ENCODE peak calls at places on chromosomes 5 and 9, in seven cellular contexts. One of them, this sample, is unnamed.

GRCh38 chr5:137142371-137143243 is 356.5 kb downstream of the SPOCK1 start:
- DNase-seq in NCI-H1694: no peak
- DNase-seq in Right ventricle myocardium superior: peak
- DNase-seq in fibroblast of pulmonary artery: peak
- DNase-seq in T-helper 1 cell: no peak
- DNase-seq in activated naive CD4-positive, alpha-beta T cell treated with Interleukin-2 at 50 U/mL for 16 hours: no peak
- DNase-seq in mucosa of descending colon: peak
- DNase-seq in this sample: peak

GRCh38 chr5:121752149-121752548 is 99.5 kb upstream of the FTMT start:
- DNase-seq in NCI-H1694: no peak
- DNase-seq in Right ventricle myocardium superior: no peak
- DNase-seq in fibroblast of pulmonary artery: no peak
- DNase-seq in T-helper 1 cell: no peak
- DNase-seq in activated naive CD4-positive, alpha-beta T cell treated with Interleukin-2 at 50 U/mL for 16 hours: no peak
- DNase-seq in mucosa of descending colon: no peak
- DNase-seq in this sample: no peak

GRCh38 chr5:134545070-134545868 is 19.8 kb downstream of the JADE2 start:
- DNase-seq in NCI-H1694: no peak
- DNase-seq in Right ventricle myocardium superior: peak
- DNase-seq in fibroblast of pulmonary artery: peak
- DNase-seq in T-helper 1 cell: peak
- DNase-seq in activated naive CD4-positive, alpha-beta T cell treated with Interleukin-2 at 50 U/mL for 16 hours: peak
- DNase-seq in mucosa of descending colon: peak
- DNase-seq in this sample: peak

GRCh38 chr9:128912270-128912853 is 8.4 kb upstream of the PHYHD1 start:
- DNase-seq in NCI-H1694: no peak
- DNase-seq in Right ventricle myocardium superior: no peak
- DNase-seq in fibroblast of pulmonary artery: peak
- DNase-seq in T-helper 1 cell: no peak
- DNase-seq in activated naive CD4-positive, alpha-beta T cell treated with Interleukin-2 at 50 U/mL for 16 hours: peak
- DNase-seq in mucosa of descending colon: no peak
- DNase-seq in this sample: no peak

GRCh38 chr9:22374021-22374420 is 72.6 kb upstream of the DMRTA1 start:
- DNase-seq in NCI-H1694: peak
- DNase-seq in Right ventricle myocardium superior: no peak
- DNase-seq in fibroblast of pulmonary artery: no peak
- DNase-seq in T-helper 1 cell: no peak
- DNase-seq in activated naive CD4-positive, alpha-beta T cell treated with Interleukin-2 at 50 U/mL for 16 hours: no peak
- DNase-seq in mucosa of descending colon: no peak
- DNase-seq in this sample: no peak

GRCh38 chr9:125971895-125972729 is 224.9 kb downstream of the PBX3 start:
- DNase-seq in NCI-H1694: no peak
- DNase-seq in Right ventricle myocardium superior: no peak
- DNase-seq in fibroblast of pulmonary artery: no peak
- DNase-seq in T-helper 1 cell: no peak
- DNase-seq in activated naive CD4-positive, alpha-beta T cell treated with Interleukin-2 at 50 U/mL for 16 hours: no peak
- DNase-seq in mucosa of descending colon: no peak
- DNase-seq in this sample: no peak

GRCh38 chr5:40547557-40547956 is 132.2 kb upstream of the PTGER4 start:
- DNase-seq in NCI-H1694: no peak
- DNase-seq in Right ventricle myocardium superior: no peak
- DNase-seq in fibroblast of pulmonary artery: no peak
- DNase-seq in T-helper 1 cell: no peak
- DNase-seq in activated naive CD4-positive, alpha-beta T cell treated with Interleukin-2 at 50 U/mL for 16 hours: no peak
- DNase-seq in mucosa of descending colon: no peak
- DNase-seq in this sample: no peak

GRCh38 chr5:139403787-139404483 is at the start of gene SPATA24:
- DNase-seq in NCI-H1694: peak
- DNase-seq in Right ventricle myocardium superior: peak
- DNase-seq in fibroblast of pulmonary artery: peak
- DNase-seq in T-helper 1 cell: peak
- DNase-seq in activated naive CD4-positive, alpha-beta T cell treated with Interleukin-2 at 50 U/mL for 16 hours: peak
- DNase-seq in mucosa of descending colon: peak
- DNase-seq in this sample: peak

GRCh38 chr5:170522211-170523128 is 18.6 kb downstream of the KCNIP1 start:
- DNase-seq in NCI-H1694: peak
- DNase-seq in Right ventricle myocardium superior: no peak
- DNase-seq in fibroblast of pulmonary artery: no peak
- DNase-seq in T-helper 1 cell: no peak
- DNase-seq in activated naive CD4-positive, alpha-beta T cell treated with Interleukin-2 at 50 U/mL for 16 hours: no peak
- DNase-seq in mucosa of descending colon: no peak
- DNase-seq in this sample: no peak

GRCh38 chr9:135796784-135797462 is 94.9 kb downstream of the KCNT1 start:
- DNase-seq in NCI-H1694: peak
- DNase-seq in Right ventricle myocardium superior: no peak
- DNase-seq in fibroblast of pulmonary artery: no peak
- DNase-seq in T-helper 1 cell: no peak
- DNase-seq in activated naive CD4-positive, alpha-beta T cell treated with Interleukin-2 at 50 U/mL for 16 hours: no peak
- DNase-seq in mucosa of descending colon: no peak
- DNase-seq in this sample: peak

GRCh38 chr5:143248822-143249579 is 154.5 kb downstream of the NR3C1 start:
- DNase-seq in NCI-H1694: no peak
- DNase-seq in Right ventricle myocardium superior: no peak
- DNase-seq in fibroblast of pulmonary artery: peak
- DNase-seq in T-helper 1 cell: no peak
- DNase-seq in activated naive CD4-positive, alpha-beta T cell treated with Interleukin-2 at 50 U/mL for 16 hours: no peak
- DNase-seq in mucosa of descending colon: no peak
- DNase-seq in this sample: no peak

GRCh38 chr5:124480022-124480421 is 266.4 kb downstream of the ZNF608 start:
- DNase-seq in NCI-H1694: no peak
- DNase-seq in Right ventricle myocardium superior: no peak
- DNase-seq in fibroblast of pulmonary artery: no peak
- DNase-seq in T-helper 1 cell: no peak
- DNase-seq in activated naive CD4-positive, alpha-beta T cell treated with Interleukin-2 at 50 U/mL for 16 hours: no peak
- DNase-seq in mucosa of descending colon: no peak
- DNase-seq in this sample: no peak

GRCh38 chr5:40622463-40623252 is 57.1 kb upstream of the PTGER4 start:
- DNase-seq in NCI-H1694: no peak
- DNase-seq in Right ventricle myocardium superior: no peak
- DNase-seq in fibroblast of pulmonary artery: no peak
- DNase-seq in T-helper 1 cell: no peak
- DNase-seq in activated naive CD4-positive, alpha-beta T cell treated with Interleukin-2 at 50 U/mL for 16 hours: no peak
- DNase-seq in mucosa of descending colon: no peak
- DNase-seq in this sample: no peak

GRCh38 chr9:27865031-27865438 is 291.8 kb upstream of the C9orf72 start:
- DNase-seq in NCI-H1694: no peak
- DNase-seq in Right ventricle myocardium superior: no peak
- DNase-seq in fibroblast of pulmonary artery: peak
- DNase-seq in T-helper 1 cell: no peak
- DNase-seq in activated naive CD4-positive, alpha-beta T cell treated with Interleukin-2 at 50 U/mL for 16 hours: no peak
- DNase-seq in mucosa of descending colon: no peak
- DNase-seq in this sample: no peak

GRCh38 chr9:5440426-5440825 is 2.7 kb upstream of the PLGRKT start:
- DNase-seq in NCI-H1694: no peak
- DNase-seq in Right ventricle myocardium superior: no peak
- DNase-seq in fibroblast of pulmonary artery: no peak
- DNase-seq in T-helper 1 cell: no peak
- DNase-seq in activated naive CD4-positive, alpha-beta T cell treated with Interleukin-2 at 50 U/mL for 16 hours: no peak
- DNase-seq in mucosa of descending colon: no peak
- DNase-seq in this sample: no peak

GRCh38 chr5:112628219-112628618 is 109.5 kb upstream of the APC start:
- DNase-seq in NCI-H1694: no peak
- DNase-seq in Right ventricle myocardium superior: no peak
- DNase-seq in fibroblast of pulmonary artery: no peak
- DNase-seq in T-helper 1 cell: no peak
- DNase-seq in activated naive CD4-positive, alpha-beta T cell treated with Interleukin-2 at 50 U/mL for 16 hours: no peak
- DNase-seq in mucosa of descending colon: no peak
- DNase-seq in this sample: no peak

GRCh38 chr5:59335544-59335943 is 558.0 kb downstream of the PDE4D start:
- DNase-seq in NCI-H1694: no peak
- DNase-seq in Right ventricle myocardium superior: no peak
- DNase-seq in fibroblast of pulmonary artery: no peak
- DNase-seq in T-helper 1 cell: no peak
- DNase-seq in activated naive CD4-positive, alpha-beta T cell treated with Interleukin-2 at 50 U/mL for 16 hours: no peak
- DNase-seq in mucosa of descending colon: no peak
- DNase-seq in this sample: no peak

GRCh38 chr5:140821375-140822280 is at the start of gene PCDHA5:
- DNase-seq in NCI-H1694: no peak
- DNase-seq in Right ventricle myocardium superior: peak
- DNase-seq in fibroblast of pulmonary artery: peak
- DNase-seq in T-helper 1 cell: no peak
- DNase-seq in activated naive CD4-positive, alpha-beta T cell treated with Interleukin-2 at 50 U/mL for 16 hours: no peak
- DNase-seq in mucosa of descending colon: peak
- DNase-seq in this sample: peak

GRCh38 chr5:144468542-144468941 is 297.9 kb downstream of the KCTD16 start:
- DNase-seq in NCI-H1694: peak
- DNase-seq in Right ventricle myocardium superior: no peak
- DNase-seq in fibroblast of pulmonary artery: no peak
- DNase-seq in T-helper 1 cell: no peak
- DNase-seq in activated naive CD4-positive, alpha-beta T cell treated with Interleukin-2 at 50 U/mL for 16 hours: no peak
- DNase-seq in mucosa of descending colon: no peak
- DNase-seq in this sample: no peak

GRCh38 chr5:131148835-131149234 is 16.2 kb downstream of the HINT1 start:
- DNase-seq in NCI-H1694: no peak
- DNase-seq in Right ventricle myocardium superior: no peak
- DNase-seq in fibroblast of pulmonary artery: no peak
- DNase-seq in T-helper 1 cell: no peak
- DNase-seq in activated naive CD4-positive, alpha-beta T cell treated with Interleukin-2 at 50 U/mL for 16 hours: no peak
- DNase-seq in mucosa of descending colon: no peak
- DNase-seq in this sample: no peak

GRCh38 chr5:84069608-84070179 is 315.0 kb downstream of the EDIL3 start:
- DNase-seq in NCI-H1694: no peak
- DNase-seq in Right ventricle myocardium superior: no peak
- DNase-seq in fibroblast of pulmonary artery: no peak
- DNase-seq in T-helper 1 cell: no peak
- DNase-seq in activated naive CD4-positive, alpha-beta T cell treated with Interleukin-2 at 50 U/mL for 16 hours: no peak
- DNase-seq in mucosa of descending colon: no peak
- DNase-seq in this sample: no peak

GRCh38 chr5:168047669-168048111 is 243.8 kb upstream of the WWC1 start:
- DNase-seq in NCI-H1694: peak
- DNase-seq in Right ventricle myocardium superior: peak
- DNase-seq in fibroblast of pulmonary artery: no peak
- DNase-seq in T-helper 1 cell: no peak
- DNase-seq in activated naive CD4-positive, alpha-beta T cell treated with Interleukin-2 at 50 U/mL for 16 hours: no peak
- DNase-seq in mucosa of descending colon: no peak
- DNase-seq in this sample: peak

GRCh38 chr5:150075233-150075632 is 11.1 kb downstream of the CSF1R start:
- DNase-seq in NCI-H1694: no peak
- DNase-seq in Right ventricle myocardium superior: no peak
- DNase-seq in fibroblast of pulmonary artery: no peak
- DNase-seq in T-helper 1 cell: no peak
- DNase-seq in activated naive CD4-positive, alpha-beta T cell treated with Interleukin-2 at 50 U/mL for 16 hours: no peak
- DNase-seq in mucosa of descending colon: no peak
- DNase-seq in this sample: no peak

GRCh38 chr9:94140791-94141790 is 56.8 kb downstream of the PTPDC1 start:
- DNase-seq in NCI-H1694: no peak
- DNase-seq in Right ventricle myocardium superior: no peak
- DNase-seq in fibroblast of pulmonary artery: peak
- DNase-seq in T-helper 1 cell: no peak
- DNase-seq in activated naive CD4-positive, alpha-beta T cell treated with Interleukin-2 at 50 U/mL for 16 hours: no peak
- DNase-seq in mucosa of descending colon: no peak
- DNase-seq in this sample: no peak

GRCh38 chr5:175444060-175444904 is at the start of gene DRD1:
- DNase-seq in NCI-H1694: no peak
- DNase-seq in Right ventricle myocardium superior: peak
- DNase-seq in fibroblast of pulmonary artery: peak
- DNase-seq in T-helper 1 cell: peak
- DNase-seq in activated naive CD4-positive, alpha-beta T cell treated with Interleukin-2 at 50 U/mL for 16 hours: peak
- DNase-seq in mucosa of descending colon: peak
- DNase-seq in this sample: peak

GRCh38 chr5:120564013-120564412 is 99.9 kb downstream of the PRR16 start:
- DNase-seq in NCI-H1694: no peak
- DNase-seq in Right ventricle myocardium superior: no peak
- DNase-seq in fibroblast of pulmonary artery: no peak
- DNase-seq in T-helper 1 cell: no peak
- DNase-seq in activated naive CD4-positive, alpha-beta T cell treated with Interleukin-2 at 50 U/mL for 16 hours: no peak
- DNase-seq in mucosa of descending colon: no peak
- DNase-seq in this sample: no peak

GRCh38 chr5:36156124-36156601 is 4.3 kb downstream of the SKP2 start:
- DNase-seq in NCI-H1694: peak
- DNase-seq in Right ventricle myocardium superior: no peak
- DNase-seq in fibroblast of pulmonary artery: peak
- DNase-seq in T-helper 1 cell: no peak
- DNase-seq in activated naive CD4-positive, alpha-beta T cell treated with Interleukin-2 at 50 U/mL for 16 hours: no peak
- DNase-seq in mucosa of descending colon: no peak
- DNase-seq in this sample: no peak

GRCh38 chr5:177328545-177329231 is 17.0 kb upstream of the MXD3 start:
- DNase-seq in NCI-H1694: no peak
- DNase-seq in Right ventricle myocardium superior: no peak
- DNase-seq in fibroblast of pulmonary artery: no peak
- DNase-seq in T-helper 1 cell: no peak
- DNase-seq in activated naive CD4-positive, alpha-beta T cell treated with Interleukin-2 at 50 U/mL for 16 hours: no peak
- DNase-seq in mucosa of descending colon: no peak
- DNase-seq in this sample: no peak

GRCh38 chr5:150079655-150080461 is 6.5 kb downstream of the CSF1R start:
- DNase-seq in NCI-H1694: no peak
- DNase-seq in Right ventricle myocardium superior: no peak
- DNase-seq in fibroblast of pulmonary artery: no peak
- DNase-seq in T-helper 1 cell: no peak
- DNase-seq in activated naive CD4-positive, alpha-beta T cell treated with Interleukin-2 at 50 U/mL for 16 hours: no peak
- DNase-seq in mucosa of descending colon: no peak
- DNase-seq in this sample: no peak

GRCh38 chr5:148374693-148375360 is 8.9 kb upstream of the FBXO38 start:
- DNase-seq in NCI-H1694: peak
- DNase-seq in Right ventricle myocardium superior: no peak
- DNase-seq in fibroblast of pulmonary artery: peak
- DNase-seq in T-helper 1 cell: peak
- DNase-seq in activated naive CD4-positive, alpha-beta T cell treated with Interleukin-2 at 50 U/mL for 16 hours: no peak
- DNase-seq in mucosa of descending colon: peak
- DNase-seq in this sample: peak

GRCh38 chr5:150142189-150142788 is 13.4 kb downstream of the PDGFRB start:
- DNase-seq in NCI-H1694: no peak
- DNase-seq in Right ventricle myocardium superior: no peak
- DNase-seq in fibroblast of pulmonary artery: no peak
- DNase-seq in T-helper 1 cell: no peak
- DNase-seq in activated naive CD4-positive, alpha-beta T cell treated with Interleukin-2 at 50 U/mL for 16 hours: no peak
- DNase-seq in mucosa of descending colon: no peak
- DNase-seq in this sample: no peak

GRCh38 chr9:74609671-74610416 is 112.7 kb downstream of the RORB start:
- DNase-seq in NCI-H1694: no peak
- DNase-seq in Right ventricle myocardium superior: no peak
- DNase-seq in fibroblast of pulmonary artery: no peak
- DNase-seq in T-helper 1 cell: no peak
- DNase-seq in activated naive CD4-positive, alpha-beta T cell treated with Interleukin-2 at 50 U/mL for 16 hours: no peak
- DNase-seq in mucosa of descending colon: no peak
- DNase-seq in this sample: no peak

GRCh38 chr5:79935992-79936643 is 54.9 kb downstream of the MTX3 start:
- DNase-seq in NCI-H1694: no peak
- DNase-seq in Right ventricle myocardium superior: no peak
- DNase-seq in fibroblast of pulmonary artery: peak
- DNase-seq in T-helper 1 cell: no peak
- DNase-seq in activated naive CD4-positive, alpha-beta T cell treated with Interleukin-2 at 50 U/mL for 16 hours: no peak
- DNase-seq in mucosa of descending colon: no peak
- DNase-seq in this sample: no peak